ENCODE peak calls at places on chromosome 14, in six cellular contexts. One of them, this sample, is unnamed.

GRCh38 chr14:89707086-89707485 is 247.4 kb downstream of the EFCAB11 start:
- DNase-seq in thoracic aorta: no peak
- DNase-seq in OCI-LY7: no peak
- DNase-seq in uterus: no peak
- DNase-seq in BJ: no peak
- DNase-seq in IMR-90: no peak
- DNase-seq in this sample: no peak

GRCh38 chr14:99043756-99044155 is 228.2 kb downstream of the BCL11B start:
- DNase-seq in thoracic aorta: no peak
- DNase-seq in IMR-90: no peak
- DNase-seq in BJ: no peak
- DNase-seq in uterus: no peak
- DNase-seq in OCI-LY7: no peak
- DNase-seq in this sample: no peak

GRCh38 chr14:76986261-76986565 is 42.3 kb downstream of the IRF2BPL start:
- DNase-seq in IMR-90: no peak
- DNase-seq in OCI-LY7: no peak
- DNase-seq in uterus: no peak
- DNase-seq in BJ: no peak
- DNase-seq in thoracic aorta: no peak
- DNase-seq in this sample: no peak

GRCh38 chr14:61280526-61281185 is 482 bp downstream of the TMEM30B start:
- DNase-seq in OCI-LY7: no peak
- DNase-seq in IMR-90: peak; percentile 34
- DNase-seq in BJ: no peak
- DNase-seq in thoracic aorta: no peak
- DNase-seq in uterus: peak; percentile 22
- DNase-seq in this sample: no peak

GRCh38 chr14:87153901-87154300 is 839.1 kb downstream of the GALC start:
- DNase-seq in uterus: no peak
- DNase-seq in BJ: no peak
- DNase-seq in thoracic aorta: no peak
- DNase-seq in OCI-LY7: no peak
- DNase-seq in IMR-90: peak; percentile 12
- DNase-seq in this sample: no peak

GRCh38 chr14:78254911-78255431 is 84.8 kb downstream of the NRXN3 start:
- DNase-seq in OCI-LY7: no peak
- DNase-seq in IMR-90: no peak
- DNase-seq in thoracic aorta: no peak
- DNase-seq in uterus: no peak
- DNase-seq in BJ: peak; percentile 1
- DNase-seq in this sample: peak; percentile 33

GRCh38 chr14:32509632-32510187 is 180.6 kb downstream of the AKAP6 start:
- DNase-seq in OCI-LY7: no peak
- DNase-seq in thoracic aorta: peak; percentile 54
- DNase-seq in IMR-90: peak; percentile 97
- DNase-seq in uterus: peak; percentile 25
- DNase-seq in BJ: peak; percentile 88
- DNase-seq in this sample: peak; percentile 99

GRCh38 chr14:24392327-24393098 is 6.3 kb upstream of the NYNRIN start:
- DNase-seq in IMR-90: peak; percentile 67
- DNase-seq in thoracic aorta: no peak
- DNase-seq in OCI-LY7: no peak
- DNase-seq in uterus: no peak
- DNase-seq in BJ: no peak
- DNase-seq in this sample: no peak

GRCh38 chr14:50792058-50792477 is 38.9 kb downstream of the NIN start:
- DNase-seq in IMR-90: no peak
- DNase-seq in uterus: no peak
- DNase-seq in BJ: no peak
- DNase-seq in OCI-LY7: peak; percentile 71
- DNase-seq in thoracic aorta: no peak
- DNase-seq in this sample: no peak

GRCh38 chr14:69432364-69432763 is 33.9 kb downstream of the SLC39A9 start:
- DNase-seq in IMR-90: peak; percentile 34
- DNase-seq in OCI-LY7: no peak
- DNase-seq in uterus: no peak
- DNase-seq in BJ: no peak
- DNase-seq in thoracic aorta: no peak
- DNase-seq in this sample: no peak

GRCh38 chr14:38279556-38279955 is 23.7 kb upstream of the CLEC14A start:
- DNase-seq in uterus: no peak
- DNase-seq in thoracic aorta: no peak
- DNase-seq in OCI-LY7: no peak
- DNase-seq in IMR-90: no peak
- DNase-seq in BJ: no peak
- DNase-seq in this sample: no peak

GRCh38 chr14:22830329-22831010 is 783 bp downstream of the MRPL52 start:
- DNase-seq in uterus: no peak
- DNase-seq in IMR-90: no peak
- DNase-seq in OCI-LY7: peak; percentile 43
- DNase-seq in thoracic aorta: no peak
- DNase-seq in BJ: no peak
- DNase-seq in this sample: no peak

GRCh38 chr14:20986811-20987210 is 3.0 kb upstream of the METTL17 start:
- DNase-seq in OCI-LY7: no peak
- DNase-seq in IMR-90: peak; percentile 96
- DNase-seq in thoracic aorta: no peak
- DNase-seq in uterus: peak; percentile 35
- DNase-seq in BJ: peak; percentile 88
- DNase-seq in this sample: peak; percentile 85

GRCh38 chr14:30525833-30526232 is 33.1 kb upstream of the G2E3 start:
- DNase-seq in OCI-LY7: no peak
- DNase-seq in uterus: no peak
- DNase-seq in BJ: peak; percentile 29
- DNase-seq in IMR-90: peak; percentile 14
- DNase-seq in thoracic aorta: no peak
- DNase-seq in this sample: no peak

GRCh38 chr14:99945732-99946651 is 119.2 kb upstream of the EVL start:
- DNase-seq in uterus: no peak
- DNase-seq in thoracic aorta: no peak
- DNase-seq in BJ: no peak
- DNase-seq in OCI-LY7: no peak
- DNase-seq in IMR-90: peak; percentile 20
- DNase-seq in this sample: no peak

GRCh38 chr14:23006544-23007419 is 3.2 kb downstream of the C14orf93 start:
- DNase-seq in thoracic aorta: peak; percentile 89
- DNase-seq in OCI-LY7: peak; percentile 98
- DNase-seq in IMR-90: peak; percentile 97
- DNase-seq in uterus: peak; percentile 96
- DNase-seq in BJ: peak; percentile 87
- DNase-seq in this sample: peak; percentile 86

GRCh38 chr14:104567141-104567956 is 12.2 kb upstream of the C14orf180 start:
- DNase-seq in thoracic aorta: no peak
- DNase-seq in IMR-90: no peak
- DNase-seq in uterus: no peak
- DNase-seq in BJ: no peak
- DNase-seq in OCI-LY7: no peak
- DNase-seq in this sample: no peak

GRCh38 chr14:65961004-65961403 is 525.2 kb upstream of the CCDC196 start:
- DNase-seq in uterus: peak; percentile 26
- DNase-seq in BJ: no peak
- DNase-seq in OCI-LY7: peak; percentile 41
- DNase-seq in IMR-90: peak; percentile 7
- DNase-seq in thoracic aorta: no peak
- DNase-seq in this sample: no peak

GRCh38 chr14:70785556-70785955 is 23.8 kb downstream of the MAP3K9 start:
- DNase-seq in IMR-90: no peak
- DNase-seq in thoracic aorta: no peak
- DNase-seq in uterus: no peak
- DNase-seq in OCI-LY7: no peak
- DNase-seq in BJ: no peak
- DNase-seq in this sample: no peak

GRCh38 chr14:69980457-69981414 is 101.5 kb downstream of the SMOC1 start:
- DNase-seq in uterus: no peak
- DNase-seq in BJ: no peak
- DNase-seq in OCI-LY7: no peak
- DNase-seq in IMR-90: no peak
- DNase-seq in thoracic aorta: no peak
- DNase-seq in this sample: no peak

GRCh38 chr14:67814826-67815225 is 1.6 kb downstream of the ZFYVE26 start:
- DNase-seq in OCI-LY7: no peak
- DNase-seq in thoracic aorta: no peak
- DNase-seq in uterus: no peak
- DNase-seq in IMR-90: no peak
- DNase-seq in BJ: no peak
- DNase-seq in this sample: no peak
- H3K4me3 ChIP-seq in OCI-LY7: peak overlapping the region; percentile 79
- H3K4me3 ChIP-seq in thoracic aorta: no peak overlapping the region
- H3K4me3 ChIP-seq in uterus: no peak overlapping the region
- H3K4me3 ChIP-seq in IMR-90: no peak overlapping the region
- H3K4me3 ChIP-seq in BJ: no peak overlapping the region
- H3K4me3 ChIP-seq in this sample: no peak overlapping the region

DNA sequence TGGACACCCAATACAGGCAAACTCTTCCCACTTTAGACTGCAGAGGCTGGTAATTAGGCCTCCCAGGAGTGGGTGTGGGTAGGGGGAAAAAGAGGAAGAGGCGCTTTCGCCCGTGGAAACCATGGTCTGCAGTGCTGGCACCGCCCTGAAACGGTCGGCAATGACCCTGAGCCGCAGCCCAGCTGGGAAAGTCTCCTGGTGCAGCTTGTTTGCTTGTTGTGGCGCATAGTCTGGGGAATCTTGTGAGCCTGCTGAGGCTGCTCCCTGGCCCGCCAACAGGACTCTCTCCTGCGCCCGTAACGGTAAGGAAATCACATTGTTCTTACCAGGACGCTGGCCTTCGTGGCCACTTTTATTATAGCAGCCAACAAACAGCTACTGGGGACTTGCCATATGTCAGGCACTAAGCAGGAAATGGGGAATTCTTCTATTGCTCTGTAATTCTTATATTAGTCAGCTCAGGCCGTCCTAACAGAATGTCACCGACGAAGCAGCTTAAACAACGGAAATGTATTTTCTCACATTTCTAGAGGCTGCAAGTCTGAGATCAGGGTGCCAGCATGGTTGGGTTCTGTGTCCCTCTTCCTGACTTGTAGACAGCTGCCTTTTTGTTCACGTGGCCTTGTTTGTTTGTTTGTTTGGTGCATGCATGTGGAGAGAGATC is 52.5 kb upstream of the RIN3 start:
- DNase-seq in OCI-LY7: no peak
- DNase-seq in IMR-90: peak; percentile 82
- DNase-seq in thoracic aorta: no peak
- DNase-seq in BJ: no peak
- DNase-seq in uterus: no peak
- DNase-seq in this sample: peak; percentile 53
- TF ChIP-seq CTCF in OCI-LY7: no peak
- TF ChIP-seq CTCF in IMR-90: no peak
- TF ChIP-seq CTCF in thoracic aorta: peak; percentile 25
- TF ChIP-seq CTCF in BJ: peak; percentile 6
- TF ChIP-seq CTCF in uterus: no peak
- TF ChIP-seq CTCF in this sample: no peak

GRCh38 chr14:93956082-93956481 is 20.3 kb downstream of the ASB2 start:
- DNase-seq in OCI-LY7: no peak
- DNase-seq in uterus: no peak
- DNase-seq in BJ: no peak
- DNase-seq in thoracic aorta: no peak
- DNase-seq in IMR-90: no peak
- DNase-seq in this sample: no peak
- H3K4me3 ChIP-seq in OCI-LY7: peak overlapping the region; percentile 67
- H3K4me3 ChIP-seq in uterus: no peak overlapping the region
- H3K4me3 ChIP-seq in BJ: no peak overlapping the region
- H3K4me3 ChIP-seq in thoracic aorta: no peak overlapping the region
- H3K4me3 ChIP-seq in IMR-90: no peak overlapping the region
- H3K4me3 ChIP-seq in this sample: no peak overlapping the region

GRCh38 chr14:102878174-102878969 is 44.1 kb upstream of the AMN start:
- DNase-seq in thoracic aorta: no peak
- DNase-seq in OCI-LY7: peak; percentile 29
- DNase-seq in IMR-90: no peak
- DNase-seq in BJ: no peak
- DNase-seq in uterus: no peak
- DNase-seq in this sample: no peak
- TF ChIP-seq CTCF in thoracic aorta: no peak
- TF ChIP-seq CTCF in OCI-LY7: peak; percentile 53
- TF ChIP-seq CTCF in IMR-90: no peak
- TF ChIP-seq CTCF in BJ: no peak
- TF ChIP-seq CTCF in uterus: no peak
- TF ChIP-seq CTCF in this sample: no peak

GRCh38 chr14:64659366-64659765 is 44.9 kb upstream of the PLEKHG3 start:
- DNase-seq in OCI-LY7: no peak
- DNase-seq in IMR-90: no peak
- DNase-seq in uterus: no peak
- DNase-seq in BJ: no peak
- DNase-seq in thoracic aorta: no peak
- DNase-seq in this sample: no peak
- H3K4me3 ChIP-seq in OCI-LY7: no peak overlapping the region
- H3K4me3 ChIP-seq in IMR-90: no peak overlapping the region
- H3K4me3 ChIP-seq in uterus: no peak overlapping the region
- H3K4me3 ChIP-seq in BJ: no peak overlapping the region
- H3K4me3 ChIP-seq in thoracic aorta: no peak overlapping the region
- H3K4me3 ChIP-seq in this sample: no peak overlapping the region

GRCh38 chr14:106843376-106843775 is 1317.0 kb downstream of the TMEM121 start:
- DNase-seq in thoracic aorta: no peak
- DNase-seq in IMR-90: no peak
- DNase-seq in OCI-LY7: peak; percentile 87
- DNase-seq in BJ: no peak
- DNase-seq in uterus: no peak
- DNase-seq in this sample: no peak

GRCh38 chr14:106843951-106844483 is 1317.6 kb downstream of the TMEM121 start:
- DNase-seq in uterus: peak; percentile 20
- DNase-seq in thoracic aorta: no peak
- DNase-seq in IMR-90: no peak
- DNase-seq in OCI-LY7: peak; percentile 63
- DNase-seq in BJ: no peak
- DNase-seq in this sample: no peak

GRCh38 chr14:106841701-106842100 is 1315.3 kb downstream of the TMEM121 start:
- DNase-seq in uterus: no peak
- DNase-seq in BJ: no peak
- DNase-seq in OCI-LY7: no peak
- DNase-seq in IMR-90: no peak
- DNase-seq in thoracic aorta: no peak
- DNase-seq in this sample: no peak

GRCh38 chr14:106844608-106845285 is 1318.4 kb downstream of the TMEM121 start:
- DNase-seq in uterus: peak; percentile 69
- DNase-seq in IMR-90: no peak
- DNase-seq in thoracic aorta: no peak
- DNase-seq in BJ: no peak
- DNase-seq in OCI-LY7: peak; percentile 82
- DNase-seq in this sample: no peak

DNA sequence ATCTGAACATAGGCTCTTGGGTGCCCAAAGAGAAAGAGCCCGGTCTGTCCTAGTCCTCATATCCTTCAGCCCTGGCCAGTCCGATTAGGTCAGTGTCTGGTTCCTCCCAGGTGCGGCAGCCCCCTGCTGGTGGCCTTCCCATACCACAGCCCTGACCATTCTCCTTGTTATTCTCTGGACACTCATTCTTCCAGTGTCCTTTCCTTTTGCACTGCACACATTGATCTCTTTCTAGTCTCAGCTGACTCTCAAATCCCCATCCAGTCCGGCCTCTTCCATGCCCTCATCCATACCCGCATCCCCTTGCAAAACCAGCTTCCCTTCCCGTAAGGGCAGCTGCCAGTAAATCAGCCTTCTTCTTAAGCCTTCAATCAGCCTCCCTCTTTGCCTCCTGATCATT is 1316.3 kb downstream of the TMEM121 start:
- DNase-seq in BJ: no peak
- DNase-seq in IMR-90: no peak
- DNase-seq in OCI-LY7: peak; percentile 10
- DNase-seq in uterus: no peak
- DNase-seq in thoracic aorta: no peak
- DNase-seq in this sample: no peak
- TF ChIP-seq CTCF in BJ: no peak
- TF ChIP-seq CTCF in IMR-90: no peak
- TF ChIP-seq CTCF in OCI-LY7: peak; percentile 56
- TF ChIP-seq CTCF in uterus: no peak
- TF ChIP-seq CTCF in thoracic aorta: peak; percentile 19
- TF ChIP-seq CTCF in this sample: no peak

This sample was measured in AG04449.